ENCODE peak calls at places on chromosomes 16 and 17, in eight cellular contexts. J is chondrocyte, R is pancreas, O is fibroblast of lung, Z is suprapubic skin, M is Calu3, A is mucosa of descending colon, G is choroid plexus epithelial cell. Y is an unnamed sample.
A peak's percentile ranks its signal among the peaks of the same experiment; 100 is the strongest.

GRCh38 chr17:29914819-29915537 is 15.1 kb downstream of the SSH2 start:
- DNase-seq in Z (no peak), R (no peak), O (no peak), M (no peak), A (no peak), G (no peak), J (no peak), Y (no peak)

GRCh38 chr16:31453255-31454204 is 5.8 kb upstream of the ARMC5 start:
- DNase-seq in M (no peak), J (peak; percentile 48), R (no peak), O (peak; percentile 49), G (peak; percentile 39), A (peak; percentile 48), Z (peak; percentile 69), Y (no peak)

GRCh38 chr17:79483842-79484241 is 127.0 kb downstream of the RBFOX3 start:
- DNase-seq in G (no peak), R (no peak), Z (no peak), J (no peak), O (no peak), A (no peak), M (no peak), Y (no peak)

GRCh38 chr16:9302102-9302501 is 210.7 kb downstream of the HAPSTR1 start:
- DNase-seq in R (peak; percentile 74), A (peak; percentile 70), J (no peak), O (no peak), M (no peak), G (no peak), Z (no peak), Y (no peak)

GRCh38 chr16:66511615-66512500 is 38.1 kb downstream of the TK2 start:
- DNase-seq in A (peak; percentile 22), R (no peak), O (peak; percentile 86), G (peak; percentile 72), Z (no peak), M (peak; percentile 80), J (peak; percentile 40), Y (peak; percentile 69)

GRCh38 chr17:39132192-39132600 is 19.2 kb downstream of the PLXDC1 start:
- DNase-seq in M (no peak), Z (no peak), R (no peak), A (no peak), G (peak; percentile 64), O (peak; percentile 72), J (no peak), Y (no peak)

GRCh38 chr16:27650073-27650701 is 100.2 kb downstream of the KATNIP start:
- DNase-seq in G (peak; percentile 29), R (no peak), J (no peak), O (no peak), A (peak; percentile 52), M (no peak), Z (no peak), Y (no peak)

GRCh38 chr17:79966681-79967080 is 69.0 kb downstream of the TBC1D16 start:
- DNase-seq in J (no peak), O (no peak), M (no peak), Z (no peak), R (no peak), G (peak; percentile 63), A (no peak), Y (no peak)

GRCh38 chr16:29769507-29769906 is 8.5 kb upstream of the ZG16 start:
- DNase-seq in J (no peak), A (no peak), G (no peak), M (no peak), R (no peak), O (no peak), Z (no peak), Y (no peak)

GRCh38 chr17:27430882-27431491 is 25.3 kb upstream of the KSR1 start:
- DNase-seq in M (peak; percentile 69), A (peak; percentile 58), R (no peak), Z (no peak), O (peak; percentile 32), G (peak; percentile 53), J (no peak), Y (peak; percentile 54)

GRCh38 chr17:76296889-76297288 is 11.2 kb downstream of the QRICH2 start:
- DNase-seq in Z (no peak), A (peak; percentile 53), M (no peak), G (no peak), J (no peak), O (no peak), R (no peak), Y (no peak)

GRCh38 chr17:64420143-64420670 is 28.7 kb upstream of the MILR1 start:
- DNase-seq in J (no peak), M (peak; percentile 13), A (no peak), Z (no peak), G (peak; percentile 92), R (no peak), O (peak; percentile 69), Y (no peak)

GRCh38 chr17:30232015-30232821 is 3.3 kb downstream of the SLC6A4 start:
- DNase-seq in R (no peak), M (no peak), Z (peak; percentile 34), A (no peak), O (no peak), G (no peak), J (no peak), Y (no peak)

GRCh38 chr17:29760279-29760721 is 137.6 kb upstream of the CORO6 start:
- DNase-seq in J (no peak), G (peak; percentile 67), Z (no peak), R (no peak), A (no peak), O (peak; percentile 68), M (no peak), Y (no peak)

GRCh38 chr17:65931246-65932149 is 260.4 kb downstream of the CEP112 start:
- DNase-seq in R (no peak), Z (no peak), J (no peak), A (no peak), M (no peak), G (no peak), O (peak; percentile 31), Y (no peak)

GRCh38 chr16:85210423-85211169 is 98.3 kb upstream of the CIBAR2 start:
- DNase-seq in M (no peak), O (peak; percentile 93), Z (no peak), G (peak; percentile 70), R (no peak), J (no peak), A (no peak), Y (no peak)

GRCh38 chr16:85208643-85209520 is 96.6 kb upstream of the CIBAR2 start:
- DNase-seq in R (no peak), M (no peak), A (no peak), J (no peak), O (no peak), G (no peak), Z (no peak), Y (no peak)

GRCh38 chr16:85208181-85208580 is 95.9 kb upstream of the CIBAR2 start:
- DNase-seq in J (no peak), O (no peak), A (peak; percentile 12), M (no peak), G (no peak), R (no peak), Z (no peak), Y (no peak)

GRCh38 chr16:85211247-85211910 is 99.1 kb upstream of the CIBAR2 start:
- DNase-seq in R (no peak), O (peak; percentile 87), Z (no peak), M (no peak), A (no peak), J (no peak), G (peak; percentile 61), Y (no peak)

GRCh38 chr16:85209526-85210121 is 97.4 kb upstream of the CIBAR2 start:
- DNase-seq in R (peak; percentile 63), M (no peak), Z (no peak), O (no peak), A (peak; percentile 34), G (no peak), J (no peak), Y (no peak)
- TF ChIP-seq CTCF in R (no peak), M (no peak), Z (no peak), O (no peak), A (no peak), G (peak; percentile 18), J (peak; percentile 36), Y (no peak)

GRCh38 chr16:56332464-56333079 is 92.8 kb downstream of the AMFR start:
- DNase-seq in J (no peak), Z (no peak), O (peak; percentile 38), R (no peak), G (peak; percentile 55), A (peak; percentile 71), M (peak; percentile 81), Y (peak; percentile 62)
- TF ChIP-seq CTCF in J (peak; percentile 76), Z (peak; percentile 40), O (peak; percentile 22), R (no peak), G (peak; percentile 52), A (no peak), M (peak; percentile 56), Y (no peak)

GRCh38 chr17:40477796-40478195 is 23.6 kb downstream of the TNS4 start:
- DNase-seq in G (no peak), M (no peak), O (no peak), Z (no peak), R (no peak), A (no peak), J (no peak), Y (no peak)

GRCh38 chr17:40481106-40481505 is 20.3 kb downstream of the TNS4 start:
- DNase-seq in J (no peak), A (no peak), Z (no peak), O (no peak), M (no peak), R (no peak), G (no peak), Y (no peak)

GRCh38 chr17:40480501-40481003 is 20.9 kb downstream of the TNS4 start:
- DNase-seq in J (no peak), R (no peak), O (no peak), M (peak; percentile 91), A (peak; percentile 68), G (no peak), Z (no peak), Y (no peak)

GRCh38 chr17:40478486-40478885 is 22.9 kb downstream of the TNS4 start:
- DNase-seq in Z (no peak), O (no peak), J (no peak), M (no peak), G (no peak), A (no peak), R (no peak), Y (no peak)

GRCh38 chr17:40479754-40480480 is 21.5 kb downstream of the TNS4 start:
- DNase-seq in R (no peak), G (no peak), M (no peak), A (no peak), O (no peak), Z (no peak), J (no peak), Y (no peak)
- TF ChIP-seq CTCF in R (no peak), G (no peak), M (no peak), A (no peak), O (no peak), Z (no peak), J (no peak), Y (no peak)

DNA sequence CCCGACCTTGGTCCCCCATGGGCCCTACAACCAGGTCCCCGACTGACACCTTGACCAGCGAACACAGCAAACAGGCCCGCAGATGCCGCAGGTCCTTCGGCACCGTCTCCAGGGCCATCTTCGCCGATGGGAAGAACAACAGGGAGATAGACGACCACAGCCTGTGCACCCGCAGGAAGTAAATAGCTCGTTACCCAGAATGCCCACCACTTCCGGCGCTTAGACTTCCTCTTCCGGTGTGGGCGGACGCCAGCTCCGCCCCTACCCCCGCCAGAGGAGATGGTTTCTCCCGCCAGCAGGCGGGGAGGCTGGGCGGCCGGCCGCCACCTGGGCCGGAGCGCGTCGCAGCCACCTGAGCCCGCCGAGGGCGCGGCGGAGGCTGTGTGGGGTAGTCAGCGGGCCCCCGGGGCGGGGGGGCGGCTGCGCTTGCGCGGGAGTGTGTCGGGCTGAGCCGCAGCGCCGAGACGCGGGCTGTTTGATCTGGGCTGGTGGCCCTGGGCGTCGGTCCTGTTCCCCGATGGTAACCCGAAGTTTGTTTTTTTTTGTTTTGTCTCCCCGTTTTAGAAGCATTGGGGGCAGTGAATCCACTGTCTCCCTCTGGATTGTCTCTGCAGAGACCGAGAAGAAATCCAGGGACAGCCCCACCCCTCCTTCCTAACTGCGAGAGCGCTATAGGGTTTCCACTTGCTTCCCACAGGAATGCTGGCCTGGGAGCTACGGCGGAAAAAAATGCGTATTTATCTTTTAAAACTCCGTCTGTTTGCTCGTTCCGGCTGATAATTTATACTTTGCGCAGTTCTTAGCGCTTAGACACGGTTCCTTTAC is at the start of gene SUPT4H1:
- DNase-seq in J (no peak), M (peak; percentile 85), Z (peak; percentile 94), R (peak; percentile 89), A (peak; percentile 96), O (peak; percentile 90), G (peak; percentile 95), Y (peak; percentile 92)
- TF ChIP-seq CTCF in J (peak; percentile 41), M (no peak), Z (no peak), R (no peak), A (no peak), O (no peak), G (no peak), Y (no peak)